ENCODE peak calls at places on chromosomes 7 and 10, in six cellular contexts. A is AG09309, L is lower leg skin, W is NCI-H345, N is amniotic stem cell, C is Calu3. Y is an unnamed sample.

GRCh38 chr7:136845899-136846465 is 22.5 kb upstream of the CHRM2 start:
- DNase-seq in C (no peak), L (no peak), W (no peak), A (peak), N (no peak), Y (no peak)

GRCh38 chr10:69239106-69239505 is 19.0 kb downstream of the HKDC1 start:
- DNase-seq in N (no peak), C (no peak), L (no peak), A (no peak), W (no peak), Y (no peak)

GRCh38 chr10:88828310-88828709 is 23.3 kb downstream of the ANKRD22 start:
- DNase-seq in C (no peak), A (no peak), N (no peak), L (no peak), W (no peak), Y (no peak)

GRCh38 chr7:21192662-21193061 is 235.2 kb upstream of the SP4 start:
- DNase-seq in L (no peak), A (no peak), N (no peak), W (no peak), C (no peak), Y (no peak)

GRCh38 chr10:11036424-11037011 is 18.8 kb downstream of the CELF2 start:
- DNase-seq in L (no peak), W (peak), C (peak), N (no peak), A (peak), Y (peak)

GRCh38 chr7:139738101-139738489 is 39.7 kb downstream of the HIPK2 start:
- DNase-seq in C (no peak), N (no peak), L (no peak), W (peak), A (no peak), Y (no peak)

GRCh38 chr10:94108200-94108599 is 114.5 kb downstream of the PLCE1 start:
- DNase-seq in N (peak), W (no peak), L (no peak), C (no peak), A (peak), Y (no peak)

GRCh38 chr7:157009778-157010587 is 480 bp downstream of the MNX1 start:
- DNase-seq in W (peak), A (no peak), L (no peak), C (peak), N (no peak), Y (no peak)

GRCh38 chr10:35940067-35940989 is 298.2 kb upstream of the FZD8 start:
- DNase-seq in W (peak), L (no peak), C (no peak), A (no peak), N (no peak), Y (no peak)

GRCh38 chr7:81234896-81235295 is 316.0 kb upstream of the SEMA3C start:
- DNase-seq in A (no peak), W (no peak), C (no peak), N (no peak), L (no peak), Y (no peak)

GRCh38 chr7:1053816-1054370 is 9.5 kb downstream of the GPR146 start:
- DNase-seq in A (no peak), L (no peak), N (no peak), C (no peak), W (no peak), Y (no peak)